ENCODE peak calls at places on chromosome 18, in eight cellular contexts. B is HAP-1; P is astrocyte of the spinal cord; Z is CD8-positive, alpha-beta memory T cell; F is SJSA1; D is adipocyte; Y is pancreas; H is astrocyte. U is an unnamed sample.

GRCh38 chr18:3889803-3890202 is 439.8 kb downstream of the TGIF1 start:
- DNase-seq in B (no peak), P (peak), Z (no peak), F (no peak), D (no peak), Y (no peak), H (peak), U (peak)

GRCh38 chr18:11955299-11956029 is 25.8 kb upstream of the IMPA2 start:
- DNase-seq in B (no peak), P (peak), Z (no peak), F (peak), D (peak), Y (peak), H (peak), U (peak)

GRCh38 chr18:59874166-59874565 is 25.6 kb upstream of the PMAIP1 start:
- DNase-seq in B (no peak), P (peak), Z (no peak), F (peak), D (peak), Y (no peak), H (peak), U (peak)

GRCh38 chr18:22302152-22302551 is 115.6 kb downstream of the CTAGE1 start:
- DNase-seq in B (no peak), P (no peak), Z (no peak), F (no peak), D (no peak), Y (no peak), H (no peak), U (no peak)

GRCh38 chr18:77132369-77133050 is at the start of gene MBP:
- DNase-seq in B (peak), P (no peak), Z (peak), F (no peak), D (peak), Y (peak), H (no peak), U (no peak)

GRCh38 chr18:26697186-26697585 is 148.8 kb upstream of the KCTD1 start:
- DNase-seq in B (no peak), P (no peak), Z (no peak), F (no peak), D (no peak), Y (no peak), H (no peak), U (no peak)

GRCh38 chr18:26642461-26643348 is 94.4 kb upstream of the KCTD1 start:
- DNase-seq in B (no peak), P (no peak), Z (no peak), F (no peak), D (no peak), Y (no peak), H (no peak), U (no peak)

GRCh38 chr18:8503287-8503686 is 106.0 kb upstream of the RAB12 start:
- DNase-seq in B (no peak), P (no peak), Z (no peak), F (no peak), D (no peak), Y (no peak), H (no peak), U (no peak)

GRCh38 chr18:44781890-44782289 is 101.2 kb downstream of the SETBP1 start:
- DNase-seq in B (no peak), P (peak), Z (no peak), F (no peak), D (peak), Y (no peak), H (peak), U (peak)

GRCh38 chr18:12637901-12638633 is 19.8 kb downstream of the SPIRE1 start:
- DNase-seq in B (no peak), P (no peak), Z (no peak), F (no peak), D (peak), Y (no peak), H (peak), U (peak)

GRCh38 chr18:52343138-52343537 is 3.1 kb downstream of the DCC start:
- DNase-seq in B (no peak), P (peak), Z (no peak), F (no peak), D (peak), Y (no peak), H (no peak), U (peak)

GRCh38 chr18:55461843-55462242 is 126.1 kb downstream of the TCF4 start:
- DNase-seq in B (no peak), P (no peak), Z (no peak), F (no peak), D (no peak), Y (no peak), H (no peak), U (no peak)

GRCh38 chr18:69109686-69110085 is 291.0 kb upstream of the DOK6 start:
- DNase-seq in B (no peak), P (no peak), Z (no peak), F (no peak), D (peak), Y (no peak), H (peak), U (peak)

GRCh38 chr18:9700261-9700796 is 7.8 kb upstream of the RAB31 start:
- DNase-seq in B (peak), P (no peak), Z (no peak), F (no peak), D (no peak), Y (no peak), H (peak), U (peak)

GRCh38 chr18:76353046-76353445 is 142.0 kb downstream of the ZNF516 start:
- DNase-seq in B (no peak), P (no peak), Z (no peak), F (no peak), D (no peak), Y (no peak), H (no peak), U (no peak)

GRCh38 chr18:2223394-2223793 is 347.9 kb downstream of the METTL4 start:
- DNase-seq in B (no peak), P (peak), Z (no peak), F (no peak), D (no peak), Y (no peak), H (peak), U (peak)
- H3K4me3 ChIP-seq in B (no peak), P (peak), Z (no peak), F (peak), D (peak), Y (no peak), H (peak), U (peak)

DNA sequence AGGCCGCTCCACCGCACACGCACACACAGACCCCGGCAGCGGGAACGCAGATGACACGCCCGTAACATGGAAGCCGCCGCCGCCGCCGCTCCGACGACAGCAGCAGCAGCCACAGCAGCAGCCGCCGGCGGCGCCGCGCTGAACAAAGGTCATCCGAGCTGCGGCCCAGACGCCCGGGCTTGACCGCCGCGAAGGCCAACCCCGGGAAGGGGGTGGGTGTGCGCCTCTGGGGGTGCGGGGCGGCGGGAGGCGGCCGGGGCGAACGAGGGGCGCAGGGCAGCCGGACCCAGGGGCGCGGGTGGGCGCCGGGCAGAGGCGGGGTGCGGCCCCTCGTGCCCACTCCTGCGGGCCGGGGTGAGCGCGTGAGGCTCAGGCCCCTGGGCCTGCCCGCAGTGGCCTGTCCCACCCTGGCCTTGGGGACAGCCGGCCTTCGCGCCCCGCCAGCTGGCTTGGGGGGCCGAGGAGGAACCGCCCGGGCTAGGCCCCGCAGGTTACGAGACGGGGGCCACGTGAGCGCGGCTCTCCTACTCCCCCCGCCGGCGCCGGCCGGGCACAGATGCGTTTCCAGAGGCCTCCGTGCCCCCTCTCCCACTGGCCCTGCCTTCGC is 1.0 kb upstream of the ZNF532 start:
- DNase-seq in B (no peak), P (no peak), Z (peak), F (peak), D (peak), Y (peak), H (no peak), U (peak)
- H3K4me3 ChIP-seq in B (no peak), P (peak), Z (no peak), F (peak), D (no peak), Y (peak), H (peak), U (peak)

DNA sequence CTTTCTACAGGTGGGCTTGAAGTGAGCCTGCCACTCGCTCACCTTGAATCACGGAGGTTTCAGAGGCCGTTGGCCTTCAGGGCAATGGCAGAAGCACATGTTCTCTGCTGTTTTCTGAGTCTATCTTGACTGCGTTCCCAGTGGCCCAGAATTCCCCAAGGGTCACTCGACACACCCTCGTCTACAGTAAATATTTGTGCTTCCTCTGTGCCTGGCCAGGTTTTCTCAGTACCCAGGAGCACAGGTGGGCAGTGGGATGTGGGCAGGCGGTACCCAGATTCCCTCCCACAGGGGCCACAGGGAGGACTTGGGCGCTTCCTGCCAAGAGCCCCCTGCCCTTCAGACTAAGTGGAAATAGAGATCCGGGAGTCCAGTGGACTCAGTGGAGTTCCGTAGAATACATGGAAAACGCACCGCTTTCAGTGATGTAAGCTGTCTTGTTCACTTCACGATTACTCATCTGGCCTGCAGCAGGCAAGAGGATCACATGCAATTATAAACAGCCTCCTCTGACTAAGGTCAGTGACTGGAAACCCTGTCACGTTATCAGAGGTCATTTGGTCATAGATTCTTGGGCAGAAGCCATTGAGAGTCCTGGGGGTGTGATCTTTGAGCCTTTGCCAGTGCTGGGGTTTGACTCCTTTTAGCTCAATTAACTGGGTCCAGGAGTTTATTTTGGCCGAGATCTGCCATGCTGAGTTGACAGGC is 179.8 kb downstream of the NEDD4L start:
- DNase-seq in B (no peak), P (peak), Z (no peak), F (peak), D (peak), Y (peak), H (peak), U (peak)
- H3K4me3 ChIP-seq in B (no peak), P (peak), Z (no peak), F (peak), D (peak), Y (peak), H (peak), U (peak)

DNA sequence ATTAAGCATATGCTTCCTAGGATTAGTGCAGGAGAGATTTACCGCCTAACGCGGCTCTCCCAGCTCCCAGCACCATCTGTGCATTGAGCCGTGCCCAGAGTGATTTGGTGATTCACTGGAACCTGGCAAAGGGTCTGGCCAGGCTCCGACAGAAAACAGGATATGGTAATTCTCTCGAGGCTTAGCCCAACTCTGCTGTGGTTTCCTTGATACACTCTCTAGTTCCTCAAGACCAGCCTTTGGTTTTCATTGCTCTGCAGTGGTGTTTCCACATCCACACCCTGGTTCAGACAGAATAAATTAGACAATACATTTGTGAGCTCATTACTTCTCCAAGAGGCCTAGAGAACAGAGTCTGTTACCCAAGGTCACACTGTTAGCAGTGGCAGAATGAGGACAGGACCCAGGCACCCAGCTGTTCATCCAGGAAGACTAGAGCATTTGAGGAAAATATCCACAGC is 23.0 kb upstream of the SMAD2 start:
- DNase-seq in B (no peak), P (peak), Z (peak), F (no peak), D (peak), Y (peak), H (peak), U (no peak)
- H3K4me3 ChIP-seq in B (no peak), P (no peak), Z (no peak), F (no peak), D (no peak), Y (no peak), H (no peak), U (no peak)

U was measured in choroid plexus epithelial cell.